ENCODE peak calls at places on chromosomes 13 and 19, in ten cellular contexts. One of them, this sample, is unnamed. For H3K4me1, the result is how much of the 10 kb centered on the place peaks cover.

GRCh38 chr19:18771328-18772242 is 19.5 kb downstream of the COMP start:
- DNase-seq in astrocyte: no peak
- DNase-seq in mammary epithelial cell: no peak
- DNase-seq in left ventricle myocardium inferior: no peak
- DNase-seq in neuronal stem cell: no peak
- DNase-seq in CD8-positive, alpha-beta T cell: no peak
- DNase-seq in breast epithelium: no peak
- DNase-seq in naive thymus-derived CD4-positive, alpha-beta T cell: no peak
- DNase-seq in adrenal gland: no peak
- DNase-seq in tibial nerve: no peak
- DNase-seq in this sample: no peak

GRCh38 chr19:13016628-13017305 is 21.5 kb downstream of the NFIX start:
- DNase-seq in astrocyte: no peak
- DNase-seq in neuronal stem cell: no peak
- DNase-seq in naive thymus-derived CD4-positive, alpha-beta T cell: no peak
- DNase-seq in CD8-positive, alpha-beta T cell: no peak
- DNase-seq in breast epithelium: no peak
- DNase-seq in mammary epithelial cell: peak
- DNase-seq in left ventricle myocardium inferior: no peak
- DNase-seq in tibial nerve: no peak
- DNase-seq in adrenal gland: no peak
- DNase-seq in this sample: no peak

GRCh38 chr19:51131780-51132680 is 7.3 kb downstream of the SIGLEC9 start:
- DNase-seq in astrocyte: no peak
- DNase-seq in naive thymus-derived CD4-positive, alpha-beta T cell: peak
- DNase-seq in left ventricle myocardium inferior: peak
- DNase-seq in CD8-positive, alpha-beta T cell: peak
- DNase-seq in tibial nerve: peak
- DNase-seq in neuronal stem cell: no peak
- DNase-seq in breast epithelium: no peak
- DNase-seq in mammary epithelial cell: no peak
- DNase-seq in adrenal gland: peak
- DNase-seq in this sample: no peak

GRCh38 chr13:48235814-48236135 is 2.8 kb downstream of the ITM2B start:
- DNase-seq in tibial nerve: no peak
- DNase-seq in left ventricle myocardium inferior: no peak
- DNase-seq in adrenal gland: no peak
- DNase-seq in astrocyte: no peak
- DNase-seq in breast epithelium: no peak
- DNase-seq in mammary epithelial cell: no peak
- DNase-seq in neuronal stem cell: no peak
- DNase-seq in naive thymus-derived CD4-positive, alpha-beta T cell: no peak
- DNase-seq in CD8-positive, alpha-beta T cell: no peak
- DNase-seq in this sample: no peak

GRCh38 chr13:51557875-51558604 is 26.2 kb upstream of the WDFY2 start:
- DNase-seq in left ventricle myocardium inferior: no peak
- DNase-seq in astrocyte: peak
- DNase-seq in tibial nerve: no peak
- DNase-seq in CD8-positive, alpha-beta T cell: no peak
- DNase-seq in mammary epithelial cell: peak
- DNase-seq in naive thymus-derived CD4-positive, alpha-beta T cell: no peak
- DNase-seq in adrenal gland: no peak
- DNase-seq in neuronal stem cell: no peak
- DNase-seq in breast epithelium: no peak
- DNase-seq in this sample: peak

GRCh38 chr13:103030776-103031175 is 35.4 kb downstream of the SLC10A2 start:
- DNase-seq in neuronal stem cell: no peak
- DNase-seq in naive thymus-derived CD4-positive, alpha-beta T cell: no peak
- DNase-seq in astrocyte: no peak
- DNase-seq in mammary epithelial cell: no peak
- DNase-seq in CD8-positive, alpha-beta T cell: no peak
- DNase-seq in adrenal gland: no peak
- DNase-seq in breast epithelium: no peak
- DNase-seq in tibial nerve: no peak
- DNase-seq in left ventricle myocardium inferior: no peak
- DNase-seq in this sample: no peak

GRCh38 chr19:16946951-16947940 is 58.4 kb downstream of the F2RL3 start:
- DNase-seq in adrenal gland: no peak
- DNase-seq in astrocyte: no peak
- DNase-seq in neuronal stem cell: no peak
- DNase-seq in naive thymus-derived CD4-positive, alpha-beta T cell: no peak
- DNase-seq in CD8-positive, alpha-beta T cell: no peak
- DNase-seq in left ventricle myocardium inferior: no peak
- DNase-seq in breast epithelium: no peak
- DNase-seq in tibial nerve: no peak
- DNase-seq in mammary epithelial cell: no peak
- DNase-seq in this sample: no peak

GRCh38 chr13:73428706-73429105 is 369.9 kb downstream of the KLF5 start:
- DNase-seq in naive thymus-derived CD4-positive, alpha-beta T cell: no peak
- DNase-seq in breast epithelium: no peak
- DNase-seq in left ventricle myocardium inferior: no peak
- DNase-seq in astrocyte: no peak
- DNase-seq in neuronal stem cell: no peak
- DNase-seq in CD8-positive, alpha-beta T cell: no peak
- DNase-seq in mammary epithelial cell: peak
- DNase-seq in tibial nerve: no peak
- DNase-seq in adrenal gland: no peak
- DNase-seq in this sample: no peak

GRCh38 chr19:13117772-13118423 is at the start of gene NACC1:
- DNase-seq in astrocyte: peak
- DNase-seq in tibial nerve: peak
- DNase-seq in naive thymus-derived CD4-positive, alpha-beta T cell: peak
- DNase-seq in mammary epithelial cell: peak
- DNase-seq in CD8-positive, alpha-beta T cell: peak
- DNase-seq in left ventricle myocardium inferior: peak
- DNase-seq in breast epithelium: peak
- DNase-seq in adrenal gland: peak
- DNase-seq in neuronal stem cell: peak
- DNase-seq in this sample: peak

GRCh38 chr13:66914155-66914554 is 316.0 kb downstream of the PCDH9 start:
- DNase-seq in astrocyte: no peak
- DNase-seq in left ventricle myocardium inferior: no peak
- DNase-seq in neuronal stem cell: no peak
- DNase-seq in adrenal gland: no peak
- DNase-seq in naive thymus-derived CD4-positive, alpha-beta T cell: no peak
- DNase-seq in mammary epithelial cell: no peak
- DNase-seq in breast epithelium: no peak
- DNase-seq in CD8-positive, alpha-beta T cell: no peak
- DNase-seq in tibial nerve: no peak
- DNase-seq in this sample: peak

GRCh38 chr19:13665125-13665903 is 99.0 kb upstream of the MRI1 start:
- DNase-seq in naive thymus-derived CD4-positive, alpha-beta T cell: no peak
- DNase-seq in astrocyte: no peak
- DNase-seq in tibial nerve: no peak
- DNase-seq in adrenal gland: no peak
- DNase-seq in CD8-positive, alpha-beta T cell: no peak
- DNase-seq in neuronal stem cell: no peak
- DNase-seq in mammary epithelial cell: no peak
- DNase-seq in left ventricle myocardium inferior: no peak
- DNase-seq in breast epithelium: no peak
- DNase-seq in this sample: no peak

GRCh38 chr19:48510421-48511268 is 990 bp downstream of the LMTK3 start:
- DNase-seq in astrocyte: peak
- DNase-seq in mammary epithelial cell: no peak
- DNase-seq in breast epithelium: peak
- DNase-seq in naive thymus-derived CD4-positive, alpha-beta T cell: peak
- DNase-seq in adrenal gland: peak
- DNase-seq in left ventricle myocardium inferior: peak
- DNase-seq in CD8-positive, alpha-beta T cell: peak
- DNase-seq in neuronal stem cell: no peak
- DNase-seq in tibial nerve: peak
- DNase-seq in this sample: no peak

GRCh38 chr19:1690570-1691307 is 38.3 kb upstream of the TCF3 start:
- DNase-seq in adrenal gland: peak
- DNase-seq in CD8-positive, alpha-beta T cell: peak
- DNase-seq in mammary epithelial cell: peak
- DNase-seq in left ventricle myocardium inferior: no peak
- DNase-seq in neuronal stem cell: peak
- DNase-seq in tibial nerve: no peak
- DNase-seq in breast epithelium: no peak
- DNase-seq in naive thymus-derived CD4-positive, alpha-beta T cell: peak
- DNase-seq in astrocyte: no peak
- DNase-seq in this sample: no peak

GRCh38 chr19:48487944-48488343 is 18.8 kb downstream of the CYTH2 start:
- DNase-seq in naive thymus-derived CD4-positive, alpha-beta T cell: no peak
- DNase-seq in adrenal gland: peak
- DNase-seq in neuronal stem cell: no peak
- DNase-seq in breast epithelium: peak
- DNase-seq in astrocyte: peak
- DNase-seq in mammary epithelial cell: peak
- DNase-seq in CD8-positive, alpha-beta T cell: no peak
- DNase-seq in tibial nerve: no peak
- DNase-seq in left ventricle myocardium inferior: peak
- DNase-seq in this sample: peak

GRCh38 chr19:6794817-6795431 is 22.4 kb downstream of the VAV1 start:
- DNase-seq in adrenal gland: no peak
- DNase-seq in astrocyte: no peak
- DNase-seq in mammary epithelial cell: no peak
- DNase-seq in CD8-positive, alpha-beta T cell: no peak
- DNase-seq in neuronal stem cell: no peak
- DNase-seq in naive thymus-derived CD4-positive, alpha-beta T cell: no peak
- DNase-seq in left ventricle myocardium inferior: no peak
- DNase-seq in breast epithelium: no peak
- DNase-seq in tibial nerve: no peak
- DNase-seq in this sample: no peak

GRCh38 chr19:19562665-19563347 is 24.7 kb downstream of the CILP2 start:
- DNase-seq in CD8-positive, alpha-beta T cell: peak
- DNase-seq in left ventricle myocardium inferior: no peak
- DNase-seq in adrenal gland: no peak
- DNase-seq in mammary epithelial cell: no peak
- DNase-seq in neuronal stem cell: no peak
- DNase-seq in astrocyte: no peak
- DNase-seq in naive thymus-derived CD4-positive, alpha-beta T cell: peak
- DNase-seq in tibial nerve: no peak
- DNase-seq in breast epithelium: no peak
- DNase-seq in this sample: no peak

GRCh38 chr13:46164661-46165060 is 17.3 kb downstream of the LCP1 start:
- DNase-seq in tibial nerve: no peak
- DNase-seq in naive thymus-derived CD4-positive, alpha-beta T cell: no peak
- DNase-seq in breast epithelium: no peak
- DNase-seq in neuronal stem cell: no peak
- DNase-seq in adrenal gland: no peak
- DNase-seq in mammary epithelial cell: no peak
- DNase-seq in left ventricle myocardium inferior: no peak
- DNase-seq in astrocyte: no peak
- DNase-seq in CD8-positive, alpha-beta T cell: no peak
- DNase-seq in this sample: no peak
- H3K4me1 ChIP-seq in tibial nerve: under half
- H3K4me1 ChIP-seq in naive thymus-derived CD4-positive, alpha-beta T cell: half or more
- H3K4me1 ChIP-seq in breast epithelium: under half
- H3K4me1 ChIP-seq in neuronal stem cell: under half
- H3K4me1 ChIP-seq in adrenal gland: under half
- H3K4me1 ChIP-seq in mammary epithelial cell: under half
- H3K4me1 ChIP-seq in left ventricle myocardium inferior: under half
- H3K4me1 ChIP-seq in astrocyte: under half
- H3K4me1 ChIP-seq in CD8-positive, alpha-beta T cell: half or more
- H3K4me1 ChIP-seq in this sample: half or more

GRCh38 chr19:47485210-47485609 is 1.2 kb upstream of the KPTN start:
- DNase-seq in astrocyte: no peak
- DNase-seq in naive thymus-derived CD4-positive, alpha-beta T cell: no peak
- DNase-seq in mammary epithelial cell: no peak
- DNase-seq in breast epithelium: no peak
- DNase-seq in left ventricle myocardium inferior: no peak
- DNase-seq in CD8-positive, alpha-beta T cell: no peak
- DNase-seq in adrenal gland: no peak
- DNase-seq in tibial nerve: no peak
- DNase-seq in neuronal stem cell: no peak
- DNase-seq in this sample: no peak
- H3K27ac ChIP-seq in astrocyte: no peak
- H3K27ac ChIP-seq in naive thymus-derived CD4-positive, alpha-beta T cell: peak
- H3K27ac ChIP-seq in mammary epithelial cell: no peak
- H3K27ac ChIP-seq in breast epithelium: no peak
- H3K27ac ChIP-seq in left ventricle myocardium inferior: peak
- H3K27ac ChIP-seq in CD8-positive, alpha-beta T cell: no peak
- H3K27ac ChIP-seq in adrenal gland: peak
- H3K27ac ChIP-seq in tibial nerve: no peak
- H3K27ac ChIP-seq in neuronal stem cell: no peak
- H3K27ac ChIP-seq in this sample: no peak

DNA sequence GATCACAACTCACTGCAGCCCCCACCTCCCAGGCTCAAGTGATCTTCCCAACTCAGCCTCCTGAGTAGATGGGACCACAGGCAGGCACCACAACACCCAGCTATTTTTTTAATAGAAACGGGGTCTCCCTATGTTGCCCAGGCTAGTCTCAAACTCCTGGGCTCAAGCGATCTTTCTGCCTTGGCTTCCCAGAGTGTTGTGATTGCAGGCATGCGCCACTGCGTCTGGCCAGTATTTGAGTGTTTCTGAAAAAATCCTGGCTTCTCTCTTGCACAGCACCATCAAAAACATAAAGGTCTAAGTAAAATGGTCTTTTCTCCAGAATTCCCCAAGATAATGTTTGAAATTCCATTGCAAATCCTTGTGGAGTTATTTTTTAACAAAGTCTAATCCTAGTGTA is 47.8 kb downstream of the ELF1 start:
- DNase-seq in mammary epithelial cell: no peak
- DNase-seq in tibial nerve: no peak
- DNase-seq in left ventricle myocardium inferior: no peak
- DNase-seq in CD8-positive, alpha-beta T cell: no peak
- DNase-seq in neuronal stem cell: no peak
- DNase-seq in adrenal gland: no peak
- DNase-seq in astrocyte: no peak
- DNase-seq in naive thymus-derived CD4-positive, alpha-beta T cell: no peak
- DNase-seq in breast epithelium: no peak
- DNase-seq in this sample: no peak
- H3K4me1 ChIP-seq in mammary epithelial cell: under half
- H3K4me1 ChIP-seq in tibial nerve: half or more
- H3K4me1 ChIP-seq in left ventricle myocardium inferior: half or more
- H3K4me1 ChIP-seq in CD8-positive, alpha-beta T cell: half or more
- H3K4me1 ChIP-seq in neuronal stem cell: under half
- H3K4me1 ChIP-seq in adrenal gland: under half
- H3K4me1 ChIP-seq in astrocyte: under half
- H3K4me1 ChIP-seq in naive thymus-derived CD4-positive, alpha-beta T cell: half or more
- H3K4me1 ChIP-seq in breast epithelium: under half
- H3K4me1 ChIP-seq in this sample: under half

DNA sequence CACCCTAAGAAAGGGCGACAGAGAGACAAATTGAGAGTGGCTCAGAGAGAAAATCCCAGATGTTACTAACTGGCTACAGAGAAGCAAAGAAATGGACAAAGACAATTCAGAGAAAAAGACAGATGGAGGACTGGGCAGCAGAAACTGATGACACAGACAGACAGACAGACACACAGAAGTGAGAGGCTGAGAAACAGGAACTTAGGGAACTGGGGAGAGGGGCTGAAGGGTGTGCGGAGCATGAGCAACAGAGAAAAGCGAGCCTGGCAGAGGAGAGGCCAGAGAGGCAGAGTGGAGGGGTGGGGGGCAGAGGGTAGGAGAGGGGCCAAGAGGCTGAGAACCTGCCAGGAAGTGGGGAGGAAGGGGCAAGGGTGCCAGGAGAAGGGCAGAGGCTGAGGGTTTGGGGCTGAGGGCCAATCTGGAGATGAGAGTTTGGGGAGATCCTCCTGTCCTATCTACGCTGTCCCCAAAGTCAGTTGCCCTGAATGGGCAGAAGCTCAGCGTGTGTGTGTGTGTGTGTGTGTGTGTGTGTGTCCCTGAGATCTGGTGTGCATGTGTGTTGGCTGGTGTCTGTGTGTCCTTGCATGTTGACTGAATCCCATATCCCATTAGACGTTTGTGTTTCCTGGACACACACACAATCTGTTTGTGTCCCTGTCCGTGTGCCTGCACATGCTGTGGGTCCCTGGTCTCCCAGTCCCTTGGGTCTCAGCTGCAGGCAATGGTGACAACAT is 5.6 kb upstream of the ERFL start:
- DNase-seq in mammary epithelial cell: no peak
- DNase-seq in astrocyte: no peak
- DNase-seq in neuronal stem cell: no peak
- DNase-seq in left ventricle myocardium inferior: no peak
- DNase-seq in CD8-positive, alpha-beta T cell: no peak
- DNase-seq in tibial nerve: no peak
- DNase-seq in naive thymus-derived CD4-positive, alpha-beta T cell: no peak
- DNase-seq in breast epithelium: no peak
- DNase-seq in adrenal gland: no peak
- DNase-seq in this sample: no peak
- H3K27ac ChIP-seq in mammary epithelial cell: no peak
- H3K27ac ChIP-seq in astrocyte: no peak
- H3K27ac ChIP-seq in neuronal stem cell: no peak
- H3K27ac ChIP-seq in left ventricle myocardium inferior: no peak
- H3K27ac ChIP-seq in CD8-positive, alpha-beta T cell: no peak
- H3K27ac ChIP-seq in tibial nerve: no peak
- H3K27ac ChIP-seq in naive thymus-derived CD4-positive, alpha-beta T cell: no peak
- H3K27ac ChIP-seq in breast epithelium: no peak
- H3K27ac ChIP-seq in adrenal gland: no peak
- H3K27ac ChIP-seq in this sample: no peak

This sample was measured in SJSA1.